ENCODE peak calls at places on chromosomes 2 and 18, in seven cellular contexts. K, Q, E, F, I, P and B are unnamed samples.

GRCh38 chr2:102439065-102439695 is 16.2 kb downstream of the IL18RAP start:
- DNase-seq in K (no peak), P (no peak), I (no peak), E (no peak), F (no peak), Q (no peak), B (no peak)

GRCh38 chr2:27628767-27629709 is at the start of the genes CCDC121 and GPN1:
- DNase-seq in K (peak; percentile 92), P (peak; percentile 92), F (peak; percentile 98), I (peak; percentile 83), E (peak; percentile 85), Q (peak; percentile 73), B (peak; percentile 85)

GRCh38 chr18:79576686-79577351 is 102.8 kb upstream of the CTDP1 start:
- DNase-seq in I (peak; percentile 84), P (no peak), F (no peak), K (peak; percentile 79), Q (no peak), E (no peak), B (peak; percentile 11)

GRCh38 chr2:637804-638203 is 39.4 kb downstream of the TMEM18 start:
- DNase-seq in Q (no peak), F (no peak), P (no peak), I (no peak), E (no peak), K (no peak), B (no peak)

GRCh38 chr2:239979243-239980023 is 45.7 kb downstream of the NDUFA10 start:
- DNase-seq in K (no peak), I (no peak), F (no peak), P (no peak), E (no peak), Q (no peak), B (no peak)

GRCh38 chr2:41963661-41964525 is 83.9 kb upstream of the PKDCC start:
- DNase-seq in K (peak; percentile 78), P (no peak), F (no peak), I (peak; percentile 65), E (peak; percentile 91), Q (no peak), B (no peak)

GRCh38 chr2:204483497-204484164 is 61.6 kb upstream of the PARD3B start:
- DNase-seq in P (no peak), I (no peak), E (no peak), Q (no peak), K (peak; percentile 21), F (no peak), B (no peak)

GRCh38 chr2:234669611-234670010 is 172.7 kb upstream of the ARL4C start:
- DNase-seq in K (no peak), I (no peak), Q (no peak), E (no peak), P (no peak), F (no peak), B (no peak)

GRCh38 chr18:7388752-7389151 is 157.9 kb downstream of the LRRC30 start:
- DNase-seq in E (no peak), I (no peak), P (no peak), F (no peak), K (no peak), Q (peak; percentile 1), B (no peak)

GRCh38 chr2:109341363-109341762 is 212.4 kb downstream of the SH3RF3 start:
- DNase-seq in F (no peak), E (no peak), P (no peak), K (no peak), I (no peak), Q (no peak), B (no peak)

GRCh38 chr2:20198001-20198400 is 26.9 kb downstream of the SDC1 start:
- DNase-seq in P (no peak), K (no peak), I (no peak), F (no peak), E (no peak), Q (no peak), B (no peak)

GRCh38 chr18:2143666-2144065 is 427.6 kb downstream of the METTL4 start:
- DNase-seq in I (no peak), E (no peak), Q (no peak), K (no peak), P (no peak), F (no peak), B (no peak)

GRCh38 chr2:170824526-170825015 is 7.9 kb downstream of the GAD1 start:
- DNase-seq in F (no peak), I (no peak), Q (no peak), P (no peak), E (no peak), K (no peak), B (no peak)

GRCh38 chr18:33660696-33661310 is 82.8 kb downstream of the ASXL3 start:
- DNase-seq in E (no peak), Q (no peak), I (no peak), K (no peak), F (no peak), P (no peak), B (no peak)

GRCh38 chr2:15557947-15558346 is 3.2 kb downstream of the NBAS start:
- DNase-seq in Q (no peak), E (no peak), F (no peak), I (no peak), K (no peak), P (no peak), B (no peak)

GRCh38 chr2:20917724-20918572 is 95.0 kb upstream of the LDAH start:
- DNase-seq in I (no peak), Q (no peak), P (no peak), F (no peak), E (no peak), K (no peak), B (no peak)

GRCh38 chr2:43491070-43491639 is 104.7 kb downstream of the THADA start:
- DNase-seq in P (no peak), I (no peak), F (no peak), Q (no peak), E (no peak), K (no peak), B (no peak)

GRCh38 chr2:168244318-168244717 is 3.1 kb downstream of the STK39 start:
- DNase-seq in Q (peak; percentile 80), F (no peak), I (peak; percentile 21), K (no peak), P (peak; percentile 61), E (no peak), B (no peak)

GRCh38 chr2:238947920-238948710 is 100.2 kb downstream of the TWIST2 start:
- DNase-seq in E (no peak), P (no peak), K (peak; percentile 63), Q (no peak), F (no peak), I (peak; percentile 62), B (no peak)

GRCh38 chr2:36570416-36570815 is 27.6 kb downstream of the FEZ2 start:
- DNase-seq in Q (no peak), P (no peak), F (no peak), E (no peak), K (no peak), I (no peak), B (no peak)

GRCh38 chr2:140695163-140695562 is 1435.7 kb downstream of the LRP1B start:
- DNase-seq in Q (no peak), P (no peak), I (no peak), K (no peak), E (no peak), F (no peak), B (no peak)